ENCODE peak calls at places on chromosomes 6 and 20, in seven cellular contexts. Z is aorta, D is HEK293T, V is RPMI8226, J is mesendoderm, P is HL-60, Q is retina. O is an unnamed sample.
A peak's percentile ranks its signal among the peaks of the same experiment; 100 is the strongest.

GRCh38 chr6:42158011-42158410 is 15.2 kb upstream of the GUCA1A start:
- DNase-seq in Z (no peak), D (no peak), V (no peak), J (no peak), P (no peak), Q (no peak), O (no peak)

GRCh38 chr6:11853678-11854417 is 75.2 kb upstream of the ADTRP start:
- DNase-seq in Z (no peak), D (no peak), V (no peak), J (no peak), P (peak; percentile 39), Q (no peak), O (no peak)

GRCh38 chr6:79438015-79438414 is 99.2 kb downstream of the LCA5 start:
- DNase-seq in Z (peak; percentile 63), D (no peak), V (no peak), J (no peak), P (no peak), Q (no peak), O (no peak)

GRCh38 chr20:58790440-58790839 is 60.3 kb downstream of the GNAS-AS1 start:
- DNase-seq in Z (no peak), D (no peak), V (peak; percentile 17), J (no peak), P (peak; percentile 70), Q (no peak), O (no peak)

GRCh38 chr6:107827541-107827940 is 3.4 kb upstream of the SCML4 start:
- DNase-seq in Z (no peak), D (no peak), V (no peak), J (no peak), P (no peak), Q (no peak), O (no peak)

GRCh38 chr20:40279390-40279789 is 409.6 kb downstream of the MAFB start:
- DNase-seq in Z (peak; percentile 61), D (no peak), V (no peak), J (peak; percentile 77), P (peak; percentile 64), Q (no peak), O (peak; percentile 28)

GRCh38 chr6:14996892-14997291 is 249.0 kb upstream of the JARID2 start:
- DNase-seq in Z (no peak), D (no peak), V (no peak), J (no peak), P (no peak), Q (no peak), O (no peak)

GRCh38 chr20:62822788-62823651 is 6.2 kb downstream of the COL9A3 start:
- DNase-seq in Z (no peak), D (peak; percentile 82), V (peak; percentile 91), J (peak; percentile 77), P (peak; percentile 84), Q (peak; percentile 40), O (no peak)

GRCh38 chr6:152351110-152351509 is 286.1 kb downstream of the SYNE1 start:
- DNase-seq in Z (no peak), D (no peak), V (no peak), J (no peak), P (no peak), Q (no peak), O (no peak)

GRCh38 chr6:169589699-169590257 is 112.1 kb downstream of the WDR27 start:
- DNase-seq in Z (no peak), D (no peak), V (no peak), J (no peak), P (no peak), Q (no peak), O (peak; percentile 70)

GRCh38 chr6:1362643-1363042 is 26.7 kb upstream of the FOXF2 start:
- DNase-seq in Z (no peak), D (no peak), V (no peak), J (no peak), P (no peak), Q (no peak), O (no peak)

GRCh38 chr6:157759028-157759427 is 64.0 kb upstream of the SNX9 start:
- DNase-seq in Z (no peak), D (no peak), V (no peak), J (no peak), P (no peak), Q (no peak), O (peak; percentile 53)

GRCh38 chr20:4227085-4227821 is 211.9 kb upstream of the RNF24 start:
- DNase-seq in Z (no peak), D (peak; percentile 46), V (peak; percentile 56), J (peak; percentile 73), P (peak; percentile 52), Q (no peak), O (no peak)

GRCh38 chr6:110828396-110828795 is 13.1 kb upstream of the CDK19 start:
- DNase-seq in Z (no peak), D (no peak), V (no peak), J (no peak), P (no peak), Q (no peak), O (no peak)

GRCh38 chr6:30188541-30188940 is 24.7 kb downstream of the TRIM26 start:
- DNase-seq in Z (no peak), D (no peak), V (no peak), J (no peak), P (no peak), Q (no peak), O (no peak)

GRCh38 chr20:17734374-17734773 is 34.6 kb downstream of the BANF2 start:
- DNase-seq in Z (no peak), D (no peak), V (no peak), J (no peak), P (no peak), Q (no peak), O (no peak)

GRCh38 chr6:50815436-50816114 is 3.1 kb upstream of the TFAP2B start:
- DNase-seq in Z (no peak), D (no peak), V (no peak), J (no peak), P (no peak), Q (no peak), O (no peak)

GRCh38 chr20:63417213-63418120 is 55.0 kb downstream of the KCNQ2 start:
- DNase-seq in Z (no peak), D (no peak), V (no peak), J (no peak), P (no peak), Q (no peak), O (no peak)

GRCh38 chr6:149600508-149600907 is 34.3 kb downstream of the GINM1 start:
- DNase-seq in Z (no peak), D (no peak), V (no peak), J (no peak), P (no peak), Q (no peak), O (no peak)

GRCh38 chr20:32518593-32519366 is 66.4 kb downstream of the NOL4L start:
- DNase-seq in Z (peak; percentile 18), D (no peak), V (no peak), J (no peak), P (no peak), Q (peak; percentile 56), O (no peak)

GRCh38 chr20:60057123-60057865 is 99.1 kb downstream of the CDH26 start:
- DNase-seq in Z (peak; percentile 76), D (peak; percentile 75), V (peak; percentile 72), J (peak; percentile 89), P (peak; percentile 92), Q (peak; percentile 86), O (no peak)

GRCh38 chr6:15326072-15326614 is 80.3 kb downstream of the JARID2 start:
- DNase-seq in Z (no peak), D (no peak), V (no peak), J (no peak), P (no peak), Q (no peak), O (no peak)

GRCh38 chr6:156508126-156508525 is 269.1 kb upstream of the ARID1B start:
- DNase-seq in Z (no peak), D (no peak), V (no peak), J (no peak), P (no peak), Q (no peak), O (no peak)

GRCh38 chr20:5945963-5946362 is 4.4 kb downstream of the TRMT6 start:
- DNase-seq in Z (no peak), D (no peak), V (no peak), J (no peak), P (no peak), Q (no peak), O (no peak)

GRCh38 chr6:73704260-73704659 is 8.3 kb downstream of the CD109 start:
- DNase-seq in Z (no peak), D (no peak), V (no peak), J (peak; percentile 29), P (no peak), Q (no peak), O (peak; percentile 86)

GRCh38 chr6:124990988-124991387 is 28.8 kb downstream of the RNF217 start:
- DNase-seq in Z (no peak), D (no peak), V (no peak), J (no peak), P (no peak), Q (no peak), O (no peak)

GRCh38 chr20:59207742-59208357 is 44.2 kb downstream of the ZNF831 start:
- DNase-seq in Z (peak; percentile 66), D (peak; percentile 56), V (peak; percentile 56), J (peak; percentile 93), P (peak; percentile 72), Q (no peak), O (no peak)

GRCh38 chr6:45835725-45836437 is 179.8 kb downstream of the CLIC5 start:
- DNase-seq in Z (no peak), D (no peak), V (no peak), J (no peak), P (no peak), Q (no peak), O (no peak)

GRCh38 chr6:4485735-4486134 is 290.5 kb upstream of the CDYL start:
- DNase-seq in Z (no peak), D (no peak), V (no peak), J (no peak), P (no peak), Q (no peak), O (no peak)

GRCh38 chr20:830011-830521 is 3.4 kb upstream of the FAM110A start:
- DNase-seq in Z (peak; percentile 24), D (no peak), V (no peak), J (no peak), P (peak; percentile 64), Q (no peak), O (no peak)

GRCh38 chr6:138240476-138241245 is 22.4 kb upstream of the PBOV1 start:
- DNase-seq in Z (no peak), D (no peak), V (no peak), J (peak; percentile 81), P (no peak), Q (peak; percentile 32), O (no peak)

GRCh38 chr6:91317247-91317646 is 730.4 kb upstream of the MAP3K7 start:
- DNase-seq in Z (no peak), D (no peak), V (no peak), J (no peak), P (no peak), Q (no peak), O (no peak)

GRCh38 chr6:166630421-166630820 is 3.4 kb upstream of the RPS6KA2 start:
- DNase-seq in Z (no peak), D (no peak), V (no peak), J (no peak), P (no peak), Q (no peak), O (no peak)

GRCh38 chr20:44615876-44616603 is 33.7 kb downstream of the PKIG start:
- DNase-seq in Z (peak; percentile 44), D (no peak), V (no peak), J (no peak), P (no peak), Q (no peak), O (no peak)

GRCh38 chr20:29319725-29320124 is 1937.7 kb upstream of the DEFB115 start:
- DNase-seq in Z (no peak), D (no peak), V (no peak), J (no peak), P (no peak), Q (no peak), O (no peak)

GRCh38 chr6:143805832-143806281 is 37.3 kb upstream of the LTV1 start:
- DNase-seq in Z (no peak), D (no peak), V (no peak), J (no peak), P (no peak), Q (no peak), O (no peak)

GRCh38 chr20:56800088-56800487 is 171.0 kb downstream of the TFAP2C start:
- DNase-seq in Z (no peak), D (no peak), V (peak; percentile 33), J (no peak), P (no peak), Q (no peak), O (no peak)

GRCh38 chr6:4136354-4136831 is 1.0 kb upstream of the ECI2 start:
- DNase-seq in Z (no peak), D (no peak), V (no peak), J (no peak), P (no peak), Q (no peak), O (no peak)